ENCODE peak calls at places on chromosome 12, in six cellular contexts. X, N, G, W, D and L are unnamed samples.

GRCh38 chr12:69008510-69008909 is 75.5 kb upstream of the CPM start:
- DNase-seq in D (no peak), N (peak; percentile 99), X (no peak), G (no peak), W (no peak), L (no peak)

GRCh38 chr12:104896710-104897109 is 61.4 kb downstream of the SLC41A2 start:
- DNase-seq in N (no peak), W (no peak), X (no peak), G (no peak), D (no peak), L (no peak)

GRCh38 chr12:9134981-9135628 is 19.4 kb upstream of the A2M start:
- DNase-seq in D (peak; percentile 18), N (peak; percentile 22), W (peak; percentile 23), X (peak; percentile 27), G (peak; percentile 33), L (no peak)

GRCh38 chr12:118773956-118774723 is 207.2 kb upstream of the SRRM4 start:
- DNase-seq in X (no peak), G (no peak), W (no peak), D (no peak), N (no peak), L (no peak)

GRCh38 chr12:92360543-92360942 is 214.9 kb upstream of the BTG1 start:
- DNase-seq in X (no peak), N (no peak), W (no peak), G (no peak), D (no peak), L (no peak)

GRCh38 chr12:57632369-57632897 is 568 bp downstream of the B4GALNT1 start:
- DNase-seq in G (no peak), W (no peak), X (peak; percentile 42), D (no peak), N (no peak), L (no peak)

GRCh38 chr12:107133462-107133861 is 40.1 kb upstream of the CRY1 start:
- DNase-seq in D (no peak), X (no peak), G (no peak), N (no peak), W (no peak), L (no peak)

GRCh38 chr12:77685906-77686305 is 144.8 kb upstream of the NAV3 start:
- DNase-seq in G (no peak), N (no peak), D (no peak), X (no peak), W (no peak), L (no peak)

GRCh38 chr12:122204829-122205589 is 1.5 kb downstream of the B3GNT4 start:
- DNase-seq in D (no peak), X (no peak), W (no peak), N (no peak), G (no peak), L (no peak)

GRCh38 chr12:25469368-25469767 is 83.7 kb downstream of the LMNTD1 start:
- DNase-seq in W (no peak), X (no peak), D (no peak), N (peak; percentile 10), G (no peak), L (no peak)

GRCh38 chr12:108849653-108850052 is 7.7 kb downstream of the SSH1 start:
- DNase-seq in N (no peak), G (peak; percentile 58), D (no peak), X (no peak), W (no peak), L (peak; percentile 24)

GRCh38 chr12:24360461-24360860 is 411.0 kb upstream of the SOX5 start:
- DNase-seq in X (no peak), W (no peak), D (no peak), N (no peak), G (no peak), L (no peak)

GRCh38 chr12:27383429-27384260 is 51.0 kb downstream of the BMAL2 start:
- DNase-seq in W (peak; percentile 83), D (peak; percentile 67), X (peak; percentile 80), N (peak; percentile 93), G (peak; percentile 64), L (peak; percentile 83)

GRCh38 chr12:65522956-65523857 is 244.7 kb downstream of the MSRB3 start:
- DNase-seq in D (no peak), X (no peak), G (no peak), N (no peak), W (no peak), L (no peak)

GRCh38 chr12:84786622-84787021 is 126.0 kb downstream of the SLC6A15 start:
- DNase-seq in N (no peak), G (no peak), D (no peak), W (no peak), X (no peak), L (no peak)

GRCh38 chr12:118164798-118165486 is 29.0 kb downstream of the PEBP1 start:
- DNase-seq in D (peak; percentile 19), W (peak; percentile 50), N (peak; percentile 31), G (no peak), X (no peak), L (peak; percentile 45)

GRCh38 chr12:69688021-69688420 is 11.1 kb downstream of the BEST3 start:
- DNase-seq in G (no peak), D (peak; percentile 56), N (peak; percentile 43), W (no peak), X (no peak), L (no peak)

GRCh38 chr12:58750484-58750883 is 169.8 kb downstream of the LRIG3 start:
- DNase-seq in N (peak; percentile 97), D (no peak), W (no peak), G (no peak), X (no peak), L (peak; percentile 94)

GRCh38 chr12:92030618-92031017 is 115.0 kb downstream of the BTG1 start:
- DNase-seq in G (no peak), X (peak; percentile 33), N (no peak), W (no peak), D (no peak), L (peak; percentile 81)

GRCh38 chr12:57795354-57795753 is 12.8 kb downstream of the TSFM start:
- DNase-seq in W (no peak), G (no peak), D (no peak), X (no peak), N (peak; percentile 95), L (no peak)